ENCODE peak calls at places on chromosomes 4 and X, in five cellular contexts. One of them, this sample, is unnamed.

GRCh38 chr4:182827981-182828677 is 89.1 kb downstream of the DCTD start:
- DNase-seq in astrocyte of the spinal cord: no peak
- DNase-seq in mucosa of descending colon: no peak
- DNase-seq in neural progenitor cell: peak; percentile 70
- DNase-seq in heart left ventricle: no peak
- DNase-seq in this sample: no peak

GRCh38 chr4:164753873-164754488 is at the start of gene SMIM31:
- DNase-seq in astrocyte of the spinal cord: no peak
- DNase-seq in mucosa of descending colon: no peak
- DNase-seq in neural progenitor cell: no peak
- DNase-seq in heart left ventricle: no peak
- DNase-seq in this sample: no peak

GRCh38 chrX:108091878-108092291 is 307 bp downstream of the ATG4A start:
- DNase-seq in astrocyte of the spinal cord: no peak
- DNase-seq in mucosa of descending colon: no peak
- DNase-seq in neural progenitor cell: no peak
- DNase-seq in heart left ventricle: no peak
- DNase-seq in this sample: no peak

GRCh38 chr4:24010994-24011393 is 121.1 kb upstream of the PPARGC1A start:
- DNase-seq in astrocyte of the spinal cord: no peak
- DNase-seq in mucosa of descending colon: no peak
- DNase-seq in neural progenitor cell: no peak
- DNase-seq in heart left ventricle: no peak
- DNase-seq in this sample: no peak

GRCh38 chr4:75547647-75548387 is 8.0 kb upstream of the ODAPH start:
- DNase-seq in astrocyte of the spinal cord: no peak
- DNase-seq in mucosa of descending colon: peak; percentile 36
- DNase-seq in neural progenitor cell: no peak
- DNase-seq in heart left ventricle: peak; percentile 18
- DNase-seq in this sample: peak; percentile 63

GRCh38 chr4:169745291-169745690 is 12.5 kb downstream of the HPF1 start:
- DNase-seq in astrocyte of the spinal cord: peak; percentile 48
- DNase-seq in mucosa of descending colon: no peak
- DNase-seq in neural progenitor cell: no peak
- DNase-seq in heart left ventricle: no peak
- DNase-seq in this sample: no peak

GRCh38 chrX:23764585-23764984 is 18.4 kb upstream of the SAT1 start:
- DNase-seq in astrocyte of the spinal cord: no peak
- DNase-seq in mucosa of descending colon: no peak
- DNase-seq in neural progenitor cell: no peak
- DNase-seq in heart left ventricle: no peak
- DNase-seq in this sample: no peak

GRCh38 chr4:54581807-54582206 is 76.0 kb upstream of the KIT start:
- DNase-seq in astrocyte of the spinal cord: no peak
- DNase-seq in mucosa of descending colon: no peak
- DNase-seq in neural progenitor cell: no peak
- DNase-seq in heart left ventricle: no peak
- DNase-seq in this sample: no peak

GRCh38 chr4:132124624-132124974 is 1024.5 kb upstream of the PCDH10 start:
- DNase-seq in astrocyte of the spinal cord: no peak
- DNase-seq in mucosa of descending colon: no peak
- DNase-seq in neural progenitor cell: no peak
- DNase-seq in heart left ventricle: no peak
- DNase-seq in this sample: no peak

GRCh38 chr4:147340111-147340510 is 140.8 kb upstream of the EDNRA start:
- DNase-seq in astrocyte of the spinal cord: peak; percentile 89
- DNase-seq in mucosa of descending colon: no peak
- DNase-seq in neural progenitor cell: no peak
- DNase-seq in heart left ventricle: no peak
- DNase-seq in this sample: no peak

GRCh38 chr4:8194306-8195242 is 4.5 kb upstream of the SH3TC1 start:
- DNase-seq in astrocyte of the spinal cord: no peak
- DNase-seq in mucosa of descending colon: no peak
- DNase-seq in neural progenitor cell: no peak
- DNase-seq in heart left ventricle: no peak
- DNase-seq in this sample: no peak

GRCh38 chr4:145289403-145290076 is 109.2 kb upstream of the OTUD4 start:
- DNase-seq in astrocyte of the spinal cord: peak; percentile 64
- DNase-seq in mucosa of descending colon: no peak
- DNase-seq in neural progenitor cell: no peak
- DNase-seq in heart left ventricle: no peak
- DNase-seq in this sample: no peak

GRCh38 chr4:13558881-13559280 is 14.6 kb upstream of the NKX3-2 start:
- DNase-seq in astrocyte of the spinal cord: no peak
- DNase-seq in mucosa of descending colon: no peak
- DNase-seq in neural progenitor cell: no peak
- DNase-seq in heart left ventricle: no peak
- DNase-seq in this sample: no peak

GRCh38 chr4:139014391-139015268 is 951 bp upstream of the NOCT start:
- DNase-seq in astrocyte of the spinal cord: peak; percentile 94
- DNase-seq in mucosa of descending colon: no peak
- DNase-seq in neural progenitor cell: no peak
- DNase-seq in heart left ventricle: peak; percentile 30
- DNase-seq in this sample: no peak

GRCh38 chr4:138977525-138977924 is 38.1 kb upstream of the NOCT start:
- DNase-seq in astrocyte of the spinal cord: no peak
- DNase-seq in mucosa of descending colon: no peak
- DNase-seq in neural progenitor cell: no peak
- DNase-seq in heart left ventricle: no peak
- DNase-seq in this sample: no peak

GRCh38 chrX:9252182-9252581 is 212.7 kb upstream of the TBL1X start:
- DNase-seq in astrocyte of the spinal cord: no peak
- DNase-seq in mucosa of descending colon: no peak
- DNase-seq in neural progenitor cell: no peak
- DNase-seq in heart left ventricle: no peak
- DNase-seq in this sample: no peak

GRCh38 chrX:103215768-103216085 is 819 bp downstream of the BEX4 start:
- DNase-seq in astrocyte of the spinal cord: peak; percentile 12
- DNase-seq in mucosa of descending colon: no peak
- DNase-seq in neural progenitor cell: no peak
- DNase-seq in heart left ventricle: peak; percentile 10
- DNase-seq in this sample: no peak

GRCh38 chr4:145804134-145804533 is 124.2 kb downstream of the C4orf51 start:
- DNase-seq in astrocyte of the spinal cord: peak; percentile 86
- DNase-seq in mucosa of descending colon: no peak
- DNase-seq in neural progenitor cell: no peak
- DNase-seq in heart left ventricle: peak; percentile 18
- DNase-seq in this sample: no peak

GRCh38 chrX:53476371-53476770 is 42.2 kb upstream of the HSD17B10 start:
- DNase-seq in astrocyte of the spinal cord: peak; percentile 15
- DNase-seq in mucosa of descending colon: no peak
- DNase-seq in neural progenitor cell: no peak
- DNase-seq in heart left ventricle: no peak
- DNase-seq in this sample: no peak

GRCh38 chr4:170990989-170991589 is 822.1 kb upstream of the GALNTL6 start:
- DNase-seq in astrocyte of the spinal cord: no peak
- DNase-seq in mucosa of descending colon: no peak
- DNase-seq in neural progenitor cell: peak; percentile 78
- DNase-seq in heart left ventricle: no peak
- DNase-seq in this sample: no peak

GRCh38 chr4:71941001-71941400 is 90.8 kb upstream of the NPFFR2 start:
- DNase-seq in astrocyte of the spinal cord: no peak
- DNase-seq in mucosa of descending colon: no peak
- DNase-seq in neural progenitor cell: peak; percentile 69
- DNase-seq in heart left ventricle: no peak
- DNase-seq in this sample: no peak

GRCh38 chr4:38671594-38671943 is 7.6 kb downstream of the KLF3 start:
- DNase-seq in astrocyte of the spinal cord: no peak
- DNase-seq in mucosa of descending colon: no peak
- DNase-seq in neural progenitor cell: no peak
- DNase-seq in heart left ventricle: no peak
- DNase-seq in this sample: no peak

GRCh38 chr4:104353481-104353880 is 141.2 kb downstream of the CXXC4 start:
- DNase-seq in astrocyte of the spinal cord: no peak
- DNase-seq in mucosa of descending colon: no peak
- DNase-seq in neural progenitor cell: no peak
- DNase-seq in heart left ventricle: no peak
- DNase-seq in this sample: no peak

GRCh38 chr4:104351696-104352095 is 143.0 kb downstream of the CXXC4 start:
- DNase-seq in astrocyte of the spinal cord: peak; percentile 1
- DNase-seq in mucosa of descending colon: no peak
- DNase-seq in neural progenitor cell: no peak
- DNase-seq in heart left ventricle: no peak
- DNase-seq in this sample: no peak

DNA sequence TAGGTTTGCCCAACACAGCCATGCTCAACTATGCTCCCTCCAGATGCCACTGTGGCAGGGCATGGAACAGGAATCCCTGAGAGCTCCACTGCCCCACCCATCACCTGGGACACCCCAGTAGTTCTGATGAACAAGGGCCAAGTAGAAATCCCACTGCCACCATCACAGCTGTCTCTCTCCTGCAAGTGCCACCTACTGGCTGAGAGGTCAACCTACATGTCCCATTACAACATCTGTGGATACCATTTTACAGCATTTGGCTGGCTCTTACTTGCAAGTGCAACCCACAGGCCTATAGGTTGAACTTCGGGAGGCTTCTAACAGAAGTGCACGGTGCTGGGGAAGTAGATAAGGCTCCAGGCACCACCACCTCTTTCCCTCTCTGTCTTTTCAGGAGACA is 142.5 kb downstream of the CXXC4 start:
- DNase-seq in astrocyte of the spinal cord: no peak
- DNase-seq in mucosa of descending colon: no peak
- DNase-seq in neural progenitor cell: peak; percentile 17
- DNase-seq in heart left ventricle: no peak
- DNase-seq in this sample: no peak
- TF ChIP-seq CTCF in astrocyte of the spinal cord: peak; percentile 10
- TF ChIP-seq CTCF in mucosa of descending colon: no peak
- TF ChIP-seq CTCF in neural progenitor cell: peak; percentile 45
- TF ChIP-seq CTCF in heart left ventricle: no peak
- TF ChIP-seq CTCF in this sample: no peak

GRCh38 chr4:176149680-176150079 is 45.7 kb downstream of the SPATA4 start:
- DNase-seq in astrocyte of the spinal cord: no peak
- DNase-seq in mucosa of descending colon: no peak
- DNase-seq in neural progenitor cell: no peak
- DNase-seq in heart left ventricle: no peak
- DNase-seq in this sample: no peak

GRCh38 chr4:176153124-176153523 is 42.3 kb downstream of the SPATA4 start:
- DNase-seq in astrocyte of the spinal cord: no peak
- DNase-seq in mucosa of descending colon: no peak
- DNase-seq in neural progenitor cell: no peak
- DNase-seq in heart left ventricle: no peak
- DNase-seq in this sample: no peak

GRCh38 chr4:176150704-176151103 is 44.7 kb downstream of the SPATA4 start:
- DNase-seq in astrocyte of the spinal cord: no peak
- DNase-seq in mucosa of descending colon: no peak
- DNase-seq in neural progenitor cell: no peak
- DNase-seq in heart left ventricle: no peak
- DNase-seq in this sample: no peak

DNA sequence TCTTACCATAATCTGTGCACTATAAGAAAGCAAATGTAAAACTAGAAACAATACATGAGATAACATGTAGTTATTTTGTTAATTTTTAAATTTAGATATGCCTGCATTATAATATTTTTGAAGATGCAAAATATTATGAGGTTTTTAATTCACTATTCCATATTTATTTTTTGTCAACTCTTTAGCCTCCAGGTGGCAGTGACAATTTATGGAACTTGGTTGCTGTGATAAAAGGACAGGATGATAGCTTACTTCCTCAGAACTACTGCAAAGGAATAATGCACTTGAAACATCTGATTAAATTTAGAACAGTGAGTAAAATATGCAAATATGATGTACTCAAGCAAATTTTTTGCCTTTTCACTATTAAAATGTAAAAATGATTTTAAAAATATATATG is 45.1 kb downstream of the SPATA4 start:
- DNase-seq in astrocyte of the spinal cord: peak; percentile 52
- DNase-seq in mucosa of descending colon: no peak
- DNase-seq in neural progenitor cell: no peak
- DNase-seq in heart left ventricle: no peak
- DNase-seq in this sample: no peak
- TF ChIP-seq CTCF in astrocyte of the spinal cord: peak; percentile 34
- TF ChIP-seq CTCF in mucosa of descending colon: no peak
- TF ChIP-seq CTCF in neural progenitor cell: peak; percentile 31
- TF ChIP-seq CTCF in heart left ventricle: peak; percentile 49
- TF ChIP-seq CTCF in this sample: no peak

GRCh38 chr4:168183717-168184571 is 91.6 kb downstream of the ANXA10 start:
- DNase-seq in astrocyte of the spinal cord: peak; percentile 55
- DNase-seq in mucosa of descending colon: no peak
- DNase-seq in neural progenitor cell: peak; percentile 18
- DNase-seq in heart left ventricle: no peak
- DNase-seq in this sample: no peak
- TF ChIP-seq CTCF in astrocyte of the spinal cord: peak; percentile 48
- TF ChIP-seq CTCF in mucosa of descending colon: no peak
- TF ChIP-seq CTCF in neural progenitor cell: peak; percentile 77
- TF ChIP-seq CTCF in heart left ventricle: peak; percentile 62
- TF ChIP-seq CTCF in this sample: peak; percentile 69

GRCh38 chrX:12494400-12495138 is 296.6 kb upstream of the PRPS2 start:
- DNase-seq in astrocyte of the spinal cord: no peak
- DNase-seq in mucosa of descending colon: no peak
- DNase-seq in neural progenitor cell: no peak
- DNase-seq in heart left ventricle: peak; percentile 16
- DNase-seq in this sample: no peak

GRCh38 chrX:12496343-12496742 is 294.9 kb upstream of the PRPS2 start:
- DNase-seq in astrocyte of the spinal cord: no peak
- DNase-seq in mucosa of descending colon: no peak
- DNase-seq in neural progenitor cell: no peak
- DNase-seq in heart left ventricle: no peak
- DNase-seq in this sample: no peak

DNA sequence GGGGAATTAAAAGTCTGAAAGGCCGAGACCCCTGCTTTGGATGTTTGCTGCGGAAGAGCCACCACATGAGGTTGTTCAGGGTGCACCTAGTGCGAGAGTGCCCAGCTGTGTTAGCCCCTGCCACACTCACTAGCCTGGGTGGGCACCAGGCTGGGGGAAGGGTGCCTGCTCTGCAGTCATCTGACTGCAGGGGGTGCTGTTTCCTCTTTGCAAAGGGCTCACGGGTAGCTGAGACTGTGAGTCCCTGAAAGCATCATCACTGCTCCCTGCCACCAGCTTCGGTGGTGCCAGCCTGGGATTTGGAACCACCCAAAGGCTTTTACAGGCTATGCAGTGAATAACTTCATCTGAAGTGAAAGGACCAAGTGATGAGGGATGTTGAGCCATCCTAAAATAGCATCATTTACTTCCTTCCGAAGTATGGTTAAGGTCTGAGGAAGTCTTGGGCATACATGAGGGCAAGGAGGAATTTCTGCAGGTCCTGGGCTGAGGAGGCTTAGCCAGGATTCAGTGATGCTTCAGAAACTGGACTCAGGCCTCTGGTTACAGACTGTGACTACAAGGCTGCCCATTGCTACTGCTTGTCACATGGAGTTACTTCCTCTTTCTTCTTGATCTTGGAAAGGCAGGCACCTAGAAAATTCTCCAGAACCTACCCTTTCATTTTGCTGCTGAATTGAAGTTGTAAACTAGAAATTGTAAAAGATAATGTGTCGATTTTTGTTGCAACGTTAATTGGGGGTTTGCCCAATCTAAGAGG is 293.2 kb upstream of the PRPS2 start:
- DNase-seq in astrocyte of the spinal cord: no peak
- DNase-seq in mucosa of descending colon: peak; percentile 23
- DNase-seq in neural progenitor cell: peak; percentile 47
- DNase-seq in heart left ventricle: peak; percentile 7
- DNase-seq in this sample: no peak
- TF ChIP-seq CTCF in astrocyte of the spinal cord: no peak
- TF ChIP-seq CTCF in mucosa of descending colon: no peak
- TF ChIP-seq CTCF in neural progenitor cell: peak; percentile 59
- TF ChIP-seq CTCF in heart left ventricle: peak; percentile 28
- TF ChIP-seq CTCF in this sample: no peak

GRCh38 chrX:39149761-39150160 is 348.5 kb downstream of the MID1IP1 start:
- DNase-seq in astrocyte of the spinal cord: peak; percentile 32
- DNase-seq in mucosa of descending colon: peak; percentile 79
- DNase-seq in neural progenitor cell: peak; percentile 70
- DNase-seq in heart left ventricle: peak; percentile 47
- DNase-seq in this sample: peak; percentile 80
- TF ChIP-seq CTCF in astrocyte of the spinal cord: peak; percentile 60
- TF ChIP-seq CTCF in mucosa of descending colon: peak; percentile 47
- TF ChIP-seq CTCF in neural progenitor cell: peak; percentile 84
- TF ChIP-seq CTCF in heart left ventricle: peak; percentile 68
- TF ChIP-seq CTCF in this sample: peak; percentile 41